ENCODE peak calls at places on chromosomes 6 and 20, in ten cellular contexts. J, S, U, G, K, X, O, Y, W and Z are unnamed samples.

GRCh38 chr6:164927288-164928040 is 381.9 kb downstream of the C6orf118 start:
- DNase-seq in O (peak), X (peak), Y (peak), G (peak), U (peak), K (peak), J (peak), W (peak), S (peak), Z (peak)

GRCh38 chr20:51961964-51962761 is 159.8 kb upstream of the SALL4 start:
- DNase-seq in W (no peak), U (no peak), S (no peak), O (no peak), K (no peak), J (no peak), G (no peak), X (no peak), Y (no peak), Z (no peak)

GRCh38 chr20:4160761-4161305 is 145.5 kb upstream of the RNF24 start:
- DNase-seq in O (peak), J (no peak), W (peak), Y (no peak), G (peak), K (no peak), X (peak), S (peak), U (no peak), Z (peak)

GRCh38 chr6:79468116-79468515 is 69.1 kb downstream of the LCA5 start:
- DNase-seq in X (no peak), S (no peak), Y (no peak), G (peak), U (no peak), K (no peak), J (no peak), O (no peak), W (peak), Z (no peak)

GRCh38 chr6:67908377-67908776 is 726.7 kb upstream of the ADGRB3 start:
- DNase-seq in X (no peak), W (no peak), J (no peak), S (no peak), Y (no peak), U (no peak), G (no peak), K (no peak), O (no peak), Z (no peak)

GRCh38 chr20:19274412-19275015 is 62.1 kb downstream of the SLC24A3 start:
- DNase-seq in Y (no peak), K (no peak), U (no peak), G (no peak), X (no peak), O (peak), W (no peak), J (no peak), S (peak), Z (no peak)

GRCh38 chr20:62845818-62846527 is 15.6 kb downstream of the TCFL5 start:
- DNase-seq in K (no peak), Y (no peak), W (peak), J (no peak), U (no peak), X (no peak), O (no peak), S (peak), G (no peak), Z (no peak)

GRCh38 chr20:19588731-19589130 is 169.3 kb upstream of the RIN2 start:
- DNase-seq in U (no peak), Y (no peak), X (no peak), O (peak), W (no peak), K (no peak), S (no peak), J (no peak), G (no peak), Z (no peak)

GRCh38 chr6:87925373-87926060 is 122.1 kb upstream of the SPACA1 start:
- DNase-seq in G (no peak), O (no peak), Y (no peak), S (no peak), U (no peak), K (no peak), X (no peak), W (no peak), J (no peak), Z (no peak)

GRCh38 chr6:20868397-20869185 is 334.3 kb downstream of the CDKAL1 start:
- DNase-seq in U (no peak), Y (no peak), S (no peak), K (no peak), G (no peak), X (no peak), O (peak), J (no peak), W (no peak), Z (peak)

GRCh38 chr20:9218412-9219001 is 149.6 kb downstream of the PLCB4 start:
- DNase-seq in J (no peak), W (peak), S (peak), X (no peak), G (peak), K (no peak), U (no peak), Y (peak), O (no peak), Z (no peak)

GRCh38 chr6:15752820-15753219 is 90.0 kb upstream of the DTNBP1 start:
- DNase-seq in O (no peak), S (no peak), W (peak), U (no peak), Y (no peak), J (no peak), G (no peak), K (no peak), X (no peak), Z (peak)

GRCh38 chr6:133991096-133991593 is 38.1 kb downstream of the TBPL1 start:
- DNase-seq in O (no peak), S (peak), X (no peak), U (no peak), G (peak), K (no peak), W (peak), Y (peak), J (no peak), Z (no peak)

DNA sequence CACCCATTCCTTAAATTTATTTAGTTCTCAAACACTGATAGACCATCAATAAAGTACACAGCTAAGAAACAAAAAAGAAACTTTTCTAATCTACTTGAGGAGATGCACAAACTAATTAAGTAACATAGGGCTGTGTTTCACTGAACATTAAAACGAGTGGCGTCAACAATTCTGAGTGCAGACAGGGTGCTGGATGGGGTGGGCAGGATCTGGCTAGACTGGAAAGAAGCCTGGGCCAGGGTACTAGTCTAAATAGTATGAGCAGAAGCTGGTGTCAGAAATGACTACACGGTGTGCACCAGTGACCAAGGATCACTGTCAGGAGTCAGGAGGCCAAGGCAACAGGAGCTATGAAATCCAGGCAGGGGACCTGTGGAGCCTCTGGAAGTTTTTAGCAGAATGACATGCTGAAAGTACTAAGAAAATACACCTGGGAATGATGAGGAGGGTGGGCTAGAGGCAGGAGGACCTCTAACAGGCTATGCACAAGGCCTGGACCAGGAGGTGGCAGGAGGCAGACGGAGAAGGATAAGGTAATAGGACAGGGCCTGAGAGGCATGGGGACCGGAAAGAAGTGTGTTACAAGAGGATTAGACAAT is 13.3 kb downstream of the ZBTB24 start:
- DNase-seq in O (no peak), G (no peak), S (no peak), Y (no peak), U (no peak), W (no peak), X (no peak), K (no peak), J (no peak), Z (no peak)
- H3K4me3 ChIP-seq in O (no peak), G (no peak), S (no peak), Y (no peak), U (no peak), W (no peak), X (no peak), K (no peak), J (no peak), Z (no peak)

GRCh38 chr6:107439418-107439817 is 19.9 kb downstream of the PDSS2 start:
- DNase-seq in Y (no peak), S (no peak), G (no peak), U (no peak), J (no peak), O (no peak), K (no peak), X (no peak), W (no peak), Z (no peak)
- H3K4me3 ChIP-seq in Y (no peak), S (no peak), G (no peak), U (no peak), J (no peak), O (no peak), K (no peak), X (no peak), W (no peak), Z (no peak)

GRCh38 chr20:63861365-63861934 is at the start of gene ABHD16B:
- DNase-seq in J (no peak), G (no peak), K (no peak), Y (no peak), O (no peak), S (no peak), X (no peak), U (no peak), W (no peak), Z (no peak)

GRCh38 chr20:63861981-63862901 is 943 bp downstream of the ABHD16B start:
- DNase-seq in K (no peak), G (no peak), O (peak), S (no peak), J (no peak), U (no peak), X (no peak), Y (no peak), W (no peak), Z (no peak)

GRCh38 chr20:63863798-63864544 is 1.1 kb upstream of the TPD52L2 start:
- DNase-seq in X (peak), W (peak), Y (peak), S (peak), J (peak), G (peak), O (peak), U (peak), K (peak), Z (peak)

GRCh38 chr20:63864545-63864977 is 509 bp upstream of the TPD52L2 start:
- DNase-seq in J (no peak), U (no peak), G (no peak), X (no peak), W (no peak), K (no peak), O (no peak), Y (no peak), S (no peak), Z (no peak)

GRCh38 chr20:63863021-63863797 is 1.9 kb upstream of the TPD52L2 start:
- DNase-seq in U (no peak), K (no peak), X (no peak), S (no peak), J (no peak), Y (no peak), O (no peak), W (no peak), G (no peak), Z (no peak)
- H3K4me3 ChIP-seq in U (no peak), K (peak), X (peak), S (no peak), J (peak), Y (peak), O (no peak), W (no peak), G (peak), Z (peak)

DNA sequence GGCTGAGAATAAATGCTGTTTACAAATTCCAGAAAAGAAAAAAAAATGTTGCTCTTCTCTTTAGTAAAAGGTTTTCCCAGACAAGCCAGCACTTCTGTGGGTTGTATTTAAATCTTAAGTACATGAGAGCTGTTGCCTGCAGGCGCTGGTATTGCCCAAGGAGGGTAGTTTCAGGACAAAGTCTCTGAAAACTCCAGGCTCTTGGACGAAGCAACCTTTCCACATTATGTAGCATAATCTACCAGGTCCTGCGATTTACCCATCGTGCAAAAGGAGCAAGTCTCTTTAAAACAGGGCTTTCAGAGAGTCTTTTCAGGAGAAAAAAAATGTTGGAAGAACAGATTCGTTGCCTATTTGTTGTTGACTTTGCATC is 65.6 kb downstream of the PLG start:
- DNase-seq in X (no peak), O (no peak), Y (no peak), S (no peak), U (no peak), G (no peak), K (no peak), J (no peak), W (no peak), Z (no peak)
- H3K4me3 ChIP-seq in X (no peak), O (peak), Y (no peak), S (peak), U (no peak), G (no peak), K (peak), J (peak), W (no peak), Z (peak)